ENCODE peak calls at places on chromosomes 6 and 20, in nine cellular contexts. N is K562, Y is thyroid gland, X is stomach, H is A549, Z is prostate gland, U is endothelial cell of umbilical vein, T is breast epithelium, L is body of pancreas. F is an unnamed sample.
A peak's percentile ranks its signal among the peaks of the same experiment; 100 is the strongest.

GRCh38 chr6:169864148-169865030 is 113.0 kb downstream of the ERMARD start:
- DNase-seq in N (no peak), Y (peak; percentile 14), X (peak; percentile 70), H (no peak), Z (no peak), U (no peak), T (no peak), L (peak; percentile 51), F (no peak)

GRCh38 chr6:34953084-34954025 is 64.3 kb downstream of the ANKS1A start:
- DNase-seq in N (no peak), Y (no peak), X (no peak), H (peak; percentile 79), Z (no peak), U (peak; percentile 70), T (no peak), L (peak; percentile 56), F (no peak)

GRCh38 chr20:3712279-3712873 is at the start of gene SIGLEC1:
- DNase-seq in N (no peak), Y (no peak), X (peak; percentile 34), H (no peak), Z (no peak), U (no peak), T (no peak), L (peak; percentile 26), F (no peak)

GRCh38 chr20:62662422-62662821 is 20.1 kb downstream of the SLCO4A1 start:
- DNase-seq in N (no peak), Y (no peak), X (no peak), H (no peak), Z (no peak), U (no peak), T (no peak), L (no peak), F (no peak)

GRCh38 chr6:41036188-41036587 is 2.8 kb downstream of the UNC5CL start:
- DNase-seq in N (no peak), Y (peak; percentile 18), X (no peak), H (no peak), Z (no peak), U (no peak), T (no peak), L (peak; percentile 69), F (no peak)

GRCh38 chr6:91127752-91128151 is 540.9 kb upstream of the MAP3K7 start:
- DNase-seq in N (no peak), Y (no peak), X (no peak), H (no peak), Z (no peak), U (no peak), T (no peak), L (no peak), F (no peak)

GRCh38 chr20:48476854-48477253 is 350.9 kb downstream of the PREX1 start:
- DNase-seq in N (no peak), Y (no peak), X (no peak), H (no peak), Z (no peak), U (no peak), T (no peak), L (no peak), F (no peak)

GRCh38 chr6:80769101-80769500 is 662.6 kb downstream of the BCKDHB start:
- DNase-seq in N (no peak), Y (no peak), X (no peak), H (no peak), Z (no peak), U (no peak), T (no peak), L (no peak), F (no peak)

GRCh38 chr20:14712302-14712739 is 374.9 kb upstream of the FLRT3 start:
- DNase-seq in N (no peak), Y (no peak), X (no peak), H (peak; percentile 90), Z (peak; percentile 29), U (no peak), T (no peak), L (peak; percentile 23), F (no peak)

GRCh38 chr6:143564484-143565017 is 53.0 kb upstream of the FUCA2 start:
- DNase-seq in N (no peak), Y (no peak), X (no peak), H (no peak), Z (no peak), U (no peak), T (no peak), L (no peak), F (no peak)

GRCh38 chr6:56594699-56595098 is 48.0 kb downstream of the DST start:
- DNase-seq in N (no peak), Y (no peak), X (peak; percentile 40), H (no peak), Z (no peak), U (peak; percentile 10), T (no peak), L (peak; percentile 39), F (no peak)

GRCh38 chr6:113495521-113495920 is 361.6 kb upstream of the MARCKS start:
- DNase-seq in N (no peak), Y (no peak), X (no peak), H (no peak), Z (no peak), U (peak; percentile 91), T (no peak), L (no peak), F (no peak)

DNA sequence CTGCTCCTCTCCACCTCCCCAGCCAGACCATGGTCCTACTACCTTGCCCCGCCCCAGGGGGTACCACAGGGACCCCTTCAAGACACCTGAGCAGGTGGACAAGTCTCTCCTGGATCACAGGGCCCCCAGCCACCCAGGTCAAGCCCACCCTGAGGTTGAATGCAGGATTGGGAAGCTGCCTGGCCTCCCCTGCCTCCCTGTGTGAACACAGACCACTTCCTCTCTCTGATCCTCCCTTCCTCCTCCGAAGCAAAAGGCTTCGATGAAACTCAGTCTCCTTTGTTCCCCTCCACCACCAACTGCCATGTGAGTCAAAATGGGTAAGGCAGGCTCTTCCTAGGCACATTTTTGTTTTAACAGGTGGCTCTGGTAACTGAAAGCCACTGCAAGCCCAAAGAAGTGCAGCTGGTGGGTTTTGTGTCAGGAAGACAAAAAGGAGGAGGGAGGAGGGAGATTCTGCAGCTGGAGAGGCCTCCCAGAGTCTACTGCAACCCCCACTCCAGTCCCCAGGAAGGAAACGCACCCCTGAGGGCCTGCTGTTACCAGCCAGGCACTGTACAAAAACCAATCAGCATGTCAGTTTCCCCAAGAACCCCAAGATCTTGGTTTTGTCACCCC is 5.4 kb downstream of the ADA start:
- DNase-seq in N (no peak), Y (no peak), X (no peak), H (no peak), Z (no peak), U (peak; percentile 65), T (no peak), L (no peak), F (no peak)
- TF ChIP-seq POLR2A in N (no peak), Y (no peak), X (no peak), H (no peak), Z (no peak), U (no peak), T (no peak), L (no peak), F (no peak)

GRCh38 chr6:24838081-24838480 is 39.4 kb upstream of the ARMH2 start:
- DNase-seq in N (no peak), Y (no peak), X (no peak), H (no peak), Z (no peak), U (no peak), T (no peak), L (no peak), F (no peak)
- H3K4me1 ChIP-seq in N (no peaks in the 10 kb centered on the region), Y (peaks cover 60% of the 10 kb centered on the region), X (no peaks in the 10 kb centered on the region), H (no peaks in the 10 kb centered on the region), Z (no peaks in the 10 kb centered on the region), U (no peaks in the 10 kb centered on the region), T (peaks cover 25% of the 10 kb centered on the region), L (peaks cover 17% of the 10 kb centered on the region), F (no peaks in the 10 kb centered on the region)

GRCh38 chr6:160790028-160790792 is 88.2 kb downstream of the PLG start:
- DNase-seq in N (peak; percentile 71), Y (no peak), X (no peak), H (no peak), Z (no peak), U (no peak), T (no peak), L (no peak), F (no peak)

GRCh38 chr6:160792711-160793110 is 90.7 kb downstream of the PLG start:
- DNase-seq in N (no peak), Y (no peak), X (no peak), H (no peak), Z (no peak), U (no peak), T (no peak), L (no peak), F (no peak)

GRCh38 chr6:160791459-160791858 is 89.4 kb downstream of the PLG start:
- DNase-seq in N (peak; percentile 72), Y (no peak), X (no peak), H (no peak), Z (no peak), U (no peak), T (no peak), L (no peak), F (no peak)

GRCh38 chr6:160793652-160794051 is 91.6 kb downstream of the PLG start:
- DNase-seq in N (peak; percentile 65), Y (no peak), X (no peak), H (no peak), Z (no peak), U (no peak), T (no peak), L (no peak), F (no peak)

DNA sequence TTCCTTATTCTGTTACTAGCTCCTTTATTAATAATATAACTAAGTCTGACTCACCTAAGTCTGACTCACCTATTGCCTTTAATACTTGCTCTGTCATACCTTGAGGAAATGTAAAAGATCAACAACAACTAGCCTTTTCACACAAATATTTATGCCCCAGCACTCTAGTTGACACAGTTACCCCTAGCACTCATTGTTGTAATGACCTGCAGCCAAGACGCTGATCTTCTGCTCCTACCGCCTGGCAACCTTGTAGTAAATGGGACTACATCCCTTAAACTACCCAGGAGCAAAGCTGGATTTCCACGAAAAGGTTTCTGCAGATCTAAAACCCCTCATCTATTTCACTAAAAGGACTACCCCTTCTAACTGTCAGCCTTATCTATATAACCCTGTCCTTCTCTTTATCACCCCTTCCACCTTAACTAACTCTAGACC is 90.0 kb downstream of the PLG start:
- DNase-seq in N (peak; percentile 83), Y (no peak), X (no peak), H (peak; percentile 23), Z (no peak), U (no peak), T (no peak), L (no peak), F (no peak)
- H3K27ac ChIP-seq in N (peak overlapping the region; percentile 92), Y (no peak overlapping the region), X (no peak overlapping the region), H (no peak overlapping the region), Z (no peak overlapping the region), U (no peak overlapping the region), T (no peak overlapping the region), L (no peak overlapping the region), F (peak overlapping the region; percentile 9)

DNA sequence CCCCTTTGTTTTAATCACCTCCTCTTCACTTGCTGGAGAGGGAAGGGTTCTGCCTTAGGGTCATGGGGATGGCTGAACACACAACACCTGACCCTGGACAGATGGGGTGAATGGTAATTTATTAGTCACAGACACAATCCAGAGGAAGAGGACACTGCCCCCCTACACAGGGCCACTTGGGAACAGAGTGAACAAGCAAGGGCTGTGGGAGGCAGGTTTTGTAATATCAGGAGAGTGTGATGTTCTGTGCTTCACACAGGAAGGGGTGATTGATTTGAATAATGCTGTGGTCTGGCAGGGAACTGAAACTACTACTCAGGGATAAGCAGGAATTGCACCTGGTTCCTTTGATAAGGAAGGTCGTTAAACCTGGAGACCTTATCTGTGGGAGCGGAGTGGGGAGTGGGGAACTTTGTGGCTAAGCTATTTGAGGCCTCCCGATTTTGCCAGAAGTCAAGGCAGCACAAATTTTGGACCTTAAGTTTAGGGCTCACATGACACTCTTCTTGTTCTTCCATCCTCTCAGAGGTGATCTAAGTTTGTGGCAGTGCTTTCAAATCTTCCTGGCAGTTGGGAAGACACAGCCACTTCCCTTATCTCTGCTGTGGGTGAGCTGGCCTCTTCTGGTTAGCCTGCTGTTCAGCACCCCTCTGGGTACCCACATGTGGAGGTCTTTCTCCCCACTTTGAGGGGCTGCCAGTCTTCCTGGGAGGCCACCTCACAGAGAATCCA is 77.8 kb downstream of the CD164 start:
- DNase-seq in N (peak; percentile 96), Y (no peak), X (no peak), H (no peak), Z (no peak), U (no peak), T (no peak), L (no peak), F (no peak)
- TF ChIP-seq POLR2A in N (peak; percentile 43), Y (no peak), X (no peak), H (no peak), Z (no peak), U (no peak), T (no peak), L (no peak), F (no peak)